ENCODE peak calls at places on chromosome 21, in seven cellular contexts. X, V, I, E, S, M and B are unnamed samples.

GRCh38 chr21:21714396-21714795 is 716.2 kb downstream of the NCAM2 start:
- DNase-seq in E (no peak), I (no peak), S (no peak), V (no peak), X (peak), M (peak), B (peak)

GRCh38 chr21:33976082-33976979 is 60.7 kb upstream of the ATP5PO start:
- DNase-seq in V (no peak), S (peak), X (peak), I (peak), M (peak), E (peak), B (peak)

GRCh38 chr21:39004776-39005605 is 178.3 kb downstream of the PSMG1 start:
- DNase-seq in E (no peak), X (no peak), V (no peak), S (no peak), M (peak), I (no peak), B (no peak)

GRCh38 chr21:38804617-38805281 is 980 bp upstream of the ETS2 start:
- DNase-seq in M (peak), V (peak), X (peak), E (peak), I (peak), S (peak), B (no peak)

GRCh38 chr21:16942703-16943102 is 570.1 kb upstream of the CXADR start:
- DNase-seq in X (peak), M (peak), I (no peak), V (peak), E (no peak), S (no peak), B (no peak)

GRCh38 chr21:42010507-42011493 is 640 bp upstream of the ZBTB21 start:
- DNase-seq in E (no peak), X (no peak), M (no peak), I (peak), S (peak), V (peak), B (no peak)

GRCh38 chr21:37724201-37724600 is 192.1 kb downstream of the KCNJ6 start:
- DNase-seq in M (no peak), X (no peak), S (no peak), I (no peak), E (no peak), V (no peak), B (no peak)

GRCh38 chr21:44530221-44530902 is 9.6 kb downstream of the KRTAP10-1 start:
- DNase-seq in M (no peak), X (no peak), E (no peak), I (no peak), S (no peak), V (no peak), B (no peak)

GRCh38 chr21:36690637-36691538 is 8.0 kb upstream of the SIM2 start:
- DNase-seq in X (no peak), V (no peak), M (no peak), E (no peak), S (no peak), I (no peak), B (no peak)

GRCh38 chr21:46229133-46229922 is 754 bp upstream of the LSS start:
- DNase-seq in X (no peak), I (no peak), E (peak), V (peak), M (no peak), S (no peak), B (no peak)

GRCh38 chr21:39705849-39706248 is 39.1 kb upstream of the IGSF5 start:
- DNase-seq in I (no peak), X (no peak), V (no peak), S (no peak), M (peak), E (no peak), B (peak)

GRCh38 chr21:38942617-38943245 is 137.0 kb downstream of the ETS2 start:
- DNase-seq in I (no peak), V (no peak), M (no peak), S (no peak), E (no peak), X (no peak), B (no peak)

GRCh38 chr21:46264690-46265144 is 20.7 kb downstream of the MCM3AP start:
- DNase-seq in X (no peak), I (no peak), V (no peak), S (no peak), M (no peak), E (no peak), B (no peak)

GRCh38 chr21:42850866-42851391 is 28.4 kb downstream of the WDR4 start:
- DNase-seq in I (peak), M (no peak), V (no peak), E (no peak), X (peak), S (no peak), B (no peak)

GRCh38 chr21:26332873-26333272 is 162.3 kb upstream of the APP start:
- DNase-seq in V (no peak), X (no peak), I (no peak), E (no peak), M (no peak), S (no peak), B (no peak)

GRCh38 chr21:45806042-45806441 is 162.5 kb downstream of the PCBP3 start:
- DNase-seq in V (no peak), I (no peak), E (no peak), X (no peak), S (no peak), M (no peak), B (no peak)

GRCh38 chr21:27244356-27244755 is 277.5 kb upstream of the ADAMTS5 start:
- DNase-seq in I (no peak), S (no peak), X (no peak), V (no peak), E (no peak), M (peak), B (no peak)

GRCh38 chr21:25944672-25945213 is 210.0 kb downstream of the GABPA start:
- DNase-seq in V (no peak), S (no peak), E (no peak), M (peak), I (no peak), X (no peak), B (no peak)

GRCh38 chr21:26224351-26224750 is 53.8 kb upstream of the APP start:
- DNase-seq in S (no peak), M (no peak), I (no peak), X (no peak), V (no peak), E (no peak), B (no peak)

GRCh38 chr21:44857127-44857892 is 16.2 kb downstream of the PTTG1IP start:
- DNase-seq in I (no peak), M (no peak), X (no peak), E (no peak), V (no peak), S (no peak), B (no peak)

GRCh38 chr21:43269461-43269860 is 100.7 kb downstream of the CRYAA start:
- DNase-seq in I (peak), X (no peak), S (peak), M (no peak), V (no peak), E (peak), B (no peak)

GRCh38 chr21:42694751-42695150 is 41.3 kb downstream of the PDE9A start:
- DNase-seq in M (no peak), E (no peak), X (no peak), I (no peak), V (no peak), S (no peak), B (no peak)